ENCODE peak calls at places on chromosomes 1 and 21, in nine cellular contexts. W, R, P, S, F, L, T, Q and A are unnamed samples.

GRCh38 chr1:110190282-110190929 is 19.7 kb upstream of the KCNC4 start:
- DNase-seq in W (no peak), R (peak), P (no peak), S (peak), F (no peak), L (no peak), T (peak), Q (no peak), A (no peak)

GRCh38 chr1:240608707-240609106 is 3.2 kb downstream of the GREM2 start:
- DNase-seq in W (no peak), R (no peak), P (peak), S (peak), F (no peak), L (no peak), T (peak), Q (no peak), A (no peak)

GRCh38 chr1:27360159-27361043 is 6.4 kb downstream of the MAP3K6 start:
- DNase-seq in W (no peak), R (no peak), P (no peak), S (no peak), F (no peak), L (no peak), T (no peak), Q (peak), A (no peak)

GRCh38 chr1:150001415-150001814 is 9.1 kb downstream of the OTUD7B start:
- DNase-seq in W (no peak), R (no peak), P (no peak), S (no peak), F (no peak), L (no peak), T (no peak), Q (no peak), A (no peak)

GRCh38 chr1:201399352-201400126 is 415 bp upstream of the LAD1 start:
- DNase-seq in W (no peak), R (no peak), P (no peak), S (peak), F (peak), L (no peak), T (no peak), Q (peak), A (no peak)

GRCh38 chr1:9482816-9483572 is 56.3 kb upstream of the SLC25A33 start:
- DNase-seq in W (no peak), R (no peak), P (no peak), S (no peak), F (no peak), L (no peak), T (no peak), Q (no peak), A (no peak)

GRCh38 chr21:20999567-21000169 is 1.5 kb downstream of the NCAM2 start:
- DNase-seq in W (peak), R (no peak), P (peak), S (peak), F (peak), L (peak), T (peak), Q (no peak), A (no peak)

GRCh38 chr1:24193046-24193445 is 6.0 kb upstream of the IFNLR1 start:
- DNase-seq in W (no peak), R (no peak), P (no peak), S (no peak), F (no peak), L (no peak), T (no peak), Q (no peak), A (no peak)

GRCh38 chr1:221366495-221367095 is 375.3 kb downstream of the DUSP10 start:
- DNase-seq in W (no peak), R (no peak), P (no peak), S (no peak), F (no peak), L (no peak), T (no peak), Q (no peak), A (no peak)

GRCh38 chr1:156804572-156805243 is 11.9 kb downstream of the SH2D2A start:
- DNase-seq in W (no peak), R (no peak), P (no peak), S (no peak), F (no peak), L (no peak), T (no peak), Q (no peak), A (no peak)

GRCh38 chr1:109485001-109485400 is 1.3 kb downstream of the ATXN7L2 start:
- DNase-seq in W (no peak), R (no peak), P (peak), S (peak), F (no peak), L (no peak), T (no peak), Q (no peak), A (no peak)